ENCODE peak calls at places on chromosomes 11 and 22, in seven cellular contexts. One of them, this sample, is unnamed. For H3K4me1 and H3K27me3, the result is how much of the 10 kb centered on the place peaks cover.

GRCh38 chr22:48241658-48242057 is 1479.2 kb downstream of the TBC1D22A start:
- DNase-seq in esophagus squamous epithelium: no peak
- DNase-seq in spleen: peak
- DNase-seq in neuronal stem cell: no peak
- DNase-seq in psoas muscle: no peak
- DNase-seq in CD8-positive, alpha-beta memory T cell: no peak
- DNase-seq in sigmoid colon: no peak
- DNase-seq in this sample: no peak

GRCh38 chr11:19987243-19987870 is 172.9 kb downstream of the DBX1 start:
- DNase-seq in CD8-positive, alpha-beta memory T cell: no peak
- DNase-seq in spleen: no peak
- DNase-seq in psoas muscle: no peak
- DNase-seq in esophagus squamous epithelium: no peak
- DNase-seq in neuronal stem cell: no peak
- DNase-seq in sigmoid colon: no peak
- DNase-seq in this sample: no peak

GRCh38 chr11:118111744-118112035 is 24.9 kb upstream of the SMIM35 start:
- DNase-seq in CD8-positive, alpha-beta memory T cell: no peak
- DNase-seq in neuronal stem cell: no peak
- DNase-seq in psoas muscle: no peak
- DNase-seq in sigmoid colon: no peak
- DNase-seq in esophagus squamous epithelium: no peak
- DNase-seq in spleen: no peak
- DNase-seq in this sample: no peak

GRCh38 chr11:75432911-75433321 is at the start of gene KLHL35:
- DNase-seq in esophagus squamous epithelium: no peak
- DNase-seq in CD8-positive, alpha-beta memory T cell: no peak
- DNase-seq in sigmoid colon: no peak
- DNase-seq in neuronal stem cell: no peak
- DNase-seq in spleen: peak
- DNase-seq in psoas muscle: peak
- DNase-seq in this sample: no peak

GRCh38 chr22:29330753-29331152 is 15.3 kb upstream of the RASL10A start:
- DNase-seq in psoas muscle: peak
- DNase-seq in esophagus squamous epithelium: no peak
- DNase-seq in spleen: no peak
- DNase-seq in CD8-positive, alpha-beta memory T cell: no peak
- DNase-seq in sigmoid colon: peak
- DNase-seq in neuronal stem cell: no peak
- DNase-seq in this sample: no peak

GRCh38 chr11:72015511-72016061 is 16.9 kb downstream of the IL18BP start:
- DNase-seq in spleen: no peak
- DNase-seq in sigmoid colon: no peak
- DNase-seq in psoas muscle: no peak
- DNase-seq in CD8-positive, alpha-beta memory T cell: no peak
- DNase-seq in esophagus squamous epithelium: no peak
- DNase-seq in neuronal stem cell: no peak
- DNase-seq in this sample: no peak

GRCh38 chr22:43539572-43540533 is 128.0 kb downstream of the MPPED1 start:
- DNase-seq in sigmoid colon: peak
- DNase-seq in psoas muscle: no peak
- DNase-seq in CD8-positive, alpha-beta memory T cell: no peak
- DNase-seq in neuronal stem cell: no peak
- DNase-seq in esophagus squamous epithelium: no peak
- DNase-seq in spleen: no peak
- DNase-seq in this sample: no peak

GRCh38 chr11:62544521-62545436 is 1.8 kb downstream of the AHNAK start:
- DNase-seq in esophagus squamous epithelium: no peak
- DNase-seq in CD8-positive, alpha-beta memory T cell: no peak
- DNase-seq in neuronal stem cell: no peak
- DNase-seq in psoas muscle: no peak
- DNase-seq in sigmoid colon: peak
- DNase-seq in spleen: no peak
- DNase-seq in this sample: no peak

GRCh38 chr22:32804036-32804435 is 2.5 kb downstream of the TIMP3 start:
- DNase-seq in sigmoid colon: no peak
- DNase-seq in spleen: no peak
- DNase-seq in psoas muscle: no peak
- DNase-seq in esophagus squamous epithelium: no peak
- DNase-seq in CD8-positive, alpha-beta memory T cell: no peak
- DNase-seq in neuronal stem cell: no peak
- DNase-seq in this sample: no peak

GRCh38 chr11:70456921-70457532 is 58.7 kb downstream of the CTTN start:
- DNase-seq in sigmoid colon: no peak
- DNase-seq in spleen: no peak
- DNase-seq in esophagus squamous epithelium: no peak
- DNase-seq in CD8-positive, alpha-beta memory T cell: no peak
- DNase-seq in psoas muscle: no peak
- DNase-seq in neuronal stem cell: no peak
- DNase-seq in this sample: no peak

GRCh38 chr11:22169833-22170232 is 23.1 kb upstream of the ANO5 start:
- DNase-seq in esophagus squamous epithelium: no peak
- DNase-seq in sigmoid colon: no peak
- DNase-seq in neuronal stem cell: no peak
- DNase-seq in spleen: no peak
- DNase-seq in CD8-positive, alpha-beta memory T cell: no peak
- DNase-seq in psoas muscle: no peak
- DNase-seq in this sample: no peak

GRCh38 chr11:94732617-94733292 is 35.4 kb upstream of the AMOTL1 start:
- DNase-seq in psoas muscle: peak
- DNase-seq in esophagus squamous epithelium: no peak
- DNase-seq in neuronal stem cell: no peak
- DNase-seq in sigmoid colon: peak
- DNase-seq in spleen: no peak
- DNase-seq in CD8-positive, alpha-beta memory T cell: no peak
- DNase-seq in this sample: no peak

GRCh38 chr11:47204633-47204989 is 10.2 kb upstream of the DDB2 start:
- DNase-seq in psoas muscle: no peak
- DNase-seq in esophagus squamous epithelium: no peak
- DNase-seq in spleen: no peak
- DNase-seq in CD8-positive, alpha-beta memory T cell: no peak
- DNase-seq in neuronal stem cell: no peak
- DNase-seq in sigmoid colon: no peak
- DNase-seq in this sample: no peak

GRCh38 chr11:110091995-110092576 is 1.1 kb upstream of the ZC3H12C start:
- DNase-seq in neuronal stem cell: no peak
- DNase-seq in spleen: no peak
- DNase-seq in CD8-positive, alpha-beta memory T cell: no peak
- DNase-seq in sigmoid colon: no peak
- DNase-seq in esophagus squamous epithelium: no peak
- DNase-seq in psoas muscle: no peak
- DNase-seq in this sample: no peak

GRCh38 chr11:33936745-33937612 is 45.1 kb upstream of the LMO2 start:
- DNase-seq in neuronal stem cell: no peak
- DNase-seq in spleen: no peak
- DNase-seq in CD8-positive, alpha-beta memory T cell: no peak
- DNase-seq in psoas muscle: peak
- DNase-seq in esophagus squamous epithelium: no peak
- DNase-seq in sigmoid colon: peak
- DNase-seq in this sample: no peak

DNA sequence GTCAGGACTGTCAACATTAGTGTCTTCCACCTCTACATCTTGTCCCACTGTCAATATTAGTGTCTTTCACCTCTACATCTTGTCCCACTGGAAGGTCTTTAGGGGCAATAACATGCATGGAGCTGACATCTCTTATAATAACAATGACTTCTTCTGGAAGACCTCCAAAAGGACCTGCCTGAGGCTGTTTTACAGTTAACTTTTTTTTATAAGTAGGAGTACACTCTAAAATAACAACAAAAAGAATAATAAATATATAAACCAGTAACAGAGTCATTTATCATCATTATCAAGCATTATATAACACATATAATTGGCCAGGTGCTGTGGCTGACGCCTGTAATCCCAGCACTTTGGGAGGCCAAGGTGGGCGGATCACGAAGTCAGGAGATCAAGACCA is 57.5 kb downstream of the PAK1 start:
- DNase-seq in neuronal stem cell: no peak
- DNase-seq in psoas muscle: no peak
- DNase-seq in esophagus squamous epithelium: no peak
- DNase-seq in spleen: no peak
- DNase-seq in sigmoid colon: no peak
- DNase-seq in CD8-positive, alpha-beta memory T cell: no peak
- DNase-seq in this sample: no peak
- H3K4me1 ChIP-seq in neuronal stem cell: under half
- H3K4me1 ChIP-seq in psoas muscle: under half
- H3K4me1 ChIP-seq in esophagus squamous epithelium: under half
- H3K4me1 ChIP-seq in spleen: under half
- H3K4me1 ChIP-seq in sigmoid colon: under half
- H3K4me1 ChIP-seq in CD8-positive, alpha-beta memory T cell: under half
- H3K4me1 ChIP-seq in this sample: under half

DNA sequence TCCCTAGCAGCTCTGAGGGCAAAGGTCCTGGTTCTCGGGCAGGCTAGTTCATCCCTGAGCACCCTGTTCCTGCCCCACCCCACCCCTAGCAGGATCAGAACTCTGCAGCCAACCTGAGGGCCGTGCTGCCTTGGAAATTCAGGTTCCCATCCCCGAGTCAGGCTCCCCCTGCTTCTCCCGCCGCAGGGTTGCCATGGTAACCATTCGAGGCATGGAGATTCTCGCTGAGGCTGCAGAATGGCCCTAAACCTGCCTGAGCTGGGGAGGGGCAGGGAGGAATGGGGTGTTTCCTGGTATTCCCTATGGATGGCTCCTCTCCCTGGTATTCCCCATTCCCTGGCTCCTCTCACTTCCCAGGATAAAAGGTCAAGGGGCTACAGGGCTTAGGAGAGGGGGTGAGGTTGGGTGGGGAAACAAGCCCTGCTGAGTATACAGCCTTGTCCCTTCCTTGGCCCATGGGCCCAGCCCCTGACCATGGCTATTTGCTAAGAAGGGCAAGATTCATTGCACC is 58.9 kb downstream of the CHST1 start:
- DNase-seq in neuronal stem cell: peak
- DNase-seq in sigmoid colon: no peak
- DNase-seq in esophagus squamous epithelium: no peak
- DNase-seq in spleen: no peak
- DNase-seq in psoas muscle: no peak
- DNase-seq in CD8-positive, alpha-beta memory T cell: no peak
- DNase-seq in this sample: no peak
- H3K4me3 ChIP-seq in neuronal stem cell: no peak
- H3K4me3 ChIP-seq in sigmoid colon: no peak
- H3K4me3 ChIP-seq in esophagus squamous epithelium: no peak
- H3K4me3 ChIP-seq in spleen: no peak
- H3K4me3 ChIP-seq in psoas muscle: no peak
- H3K4me3 ChIP-seq in CD8-positive, alpha-beta memory T cell: no peak
- H3K4me3 ChIP-seq in this sample: no peak

GRCh38 chr11:114180301-114181055 is 115.7 kb upstream of the NNMT start:
- DNase-seq in esophagus squamous epithelium: no peak
- DNase-seq in psoas muscle: peak
- DNase-seq in neuronal stem cell: no peak
- DNase-seq in CD8-positive, alpha-beta memory T cell: no peak
- DNase-seq in spleen: no peak
- DNase-seq in sigmoid colon: no peak
- DNase-seq in this sample: no peak

GRCh38 chr11:114178656-114179055 is 117.5 kb upstream of the NNMT start:
- DNase-seq in neuronal stem cell: no peak
- DNase-seq in psoas muscle: peak
- DNase-seq in CD8-positive, alpha-beta memory T cell: no peak
- DNase-seq in spleen: no peak
- DNase-seq in esophagus squamous epithelium: no peak
- DNase-seq in sigmoid colon: no peak
- DNase-seq in this sample: no peak

GRCh38 chr11:114181752-114182151 is 114.4 kb upstream of the NNMT start:
- DNase-seq in esophagus squamous epithelium: no peak
- DNase-seq in spleen: no peak
- DNase-seq in psoas muscle: peak
- DNase-seq in sigmoid colon: no peak
- DNase-seq in CD8-positive, alpha-beta memory T cell: no peak
- DNase-seq in neuronal stem cell: no peak
- DNase-seq in this sample: no peak

GRCh38 chr11:114181195-114181594 is 115.0 kb upstream of the NNMT start:
- DNase-seq in CD8-positive, alpha-beta memory T cell: no peak
- DNase-seq in sigmoid colon: no peak
- DNase-seq in spleen: no peak
- DNase-seq in neuronal stem cell: no peak
- DNase-seq in psoas muscle: peak
- DNase-seq in esophagus squamous epithelium: no peak
- DNase-seq in this sample: no peak

GRCh38 chr11:114179234-114179941 is 116.8 kb upstream of the NNMT start:
- DNase-seq in spleen: no peak
- DNase-seq in CD8-positive, alpha-beta memory T cell: no peak
- DNase-seq in esophagus squamous epithelium: peak
- DNase-seq in psoas muscle: peak
- DNase-seq in sigmoid colon: peak
- DNase-seq in neuronal stem cell: no peak
- DNase-seq in this sample: no peak
- H3K27me3 ChIP-seq in spleen: under half
- H3K27me3 ChIP-seq in CD8-positive, alpha-beta memory T cell: under half
- H3K27me3 ChIP-seq in esophagus squamous epithelium: under half
- H3K27me3 ChIP-seq in psoas muscle: under half
- H3K27me3 ChIP-seq in sigmoid colon: under half
- H3K27me3 ChIP-seq in neuronal stem cell: under half
- H3K27me3 ChIP-seq in this sample: under half

GRCh38 chr11:121464352-121464946 is 11.7 kb upstream of the SORL1-AS1 start:
- DNase-seq in spleen: peak
- DNase-seq in CD8-positive, alpha-beta memory T cell: peak
- DNase-seq in esophagus squamous epithelium: no peak
- DNase-seq in psoas muscle: peak
- DNase-seq in sigmoid colon: peak
- DNase-seq in neuronal stem cell: no peak
- DNase-seq in this sample: peak

GRCh38 chr11:121467965-121468364 is 15.2 kb upstream of the SORL1-AS1 start:
- DNase-seq in spleen: no peak
- DNase-seq in CD8-positive, alpha-beta memory T cell: peak
- DNase-seq in sigmoid colon: no peak
- DNase-seq in psoas muscle: no peak
- DNase-seq in esophagus squamous epithelium: no peak
- DNase-seq in neuronal stem cell: no peak
- DNase-seq in this sample: peak

GRCh38 chr11:121465709-121466062 is 12.9 kb upstream of the SORL1-AS1 start:
- DNase-seq in spleen: no peak
- DNase-seq in esophagus squamous epithelium: no peak
- DNase-seq in CD8-positive, alpha-beta memory T cell: no peak
- DNase-seq in sigmoid colon: no peak
- DNase-seq in psoas muscle: no peak
- DNase-seq in neuronal stem cell: no peak
- DNase-seq in this sample: no peak

GRCh38 chr11:121463689-121464335 is 11.0 kb upstream of the SORL1-AS1 start:
- DNase-seq in spleen: no peak
- DNase-seq in neuronal stem cell: no peak
- DNase-seq in sigmoid colon: no peak
- DNase-seq in psoas muscle: no peak
- DNase-seq in CD8-positive, alpha-beta memory T cell: no peak
- DNase-seq in esophagus squamous epithelium: no peak
- DNase-seq in this sample: no peak

DNA sequence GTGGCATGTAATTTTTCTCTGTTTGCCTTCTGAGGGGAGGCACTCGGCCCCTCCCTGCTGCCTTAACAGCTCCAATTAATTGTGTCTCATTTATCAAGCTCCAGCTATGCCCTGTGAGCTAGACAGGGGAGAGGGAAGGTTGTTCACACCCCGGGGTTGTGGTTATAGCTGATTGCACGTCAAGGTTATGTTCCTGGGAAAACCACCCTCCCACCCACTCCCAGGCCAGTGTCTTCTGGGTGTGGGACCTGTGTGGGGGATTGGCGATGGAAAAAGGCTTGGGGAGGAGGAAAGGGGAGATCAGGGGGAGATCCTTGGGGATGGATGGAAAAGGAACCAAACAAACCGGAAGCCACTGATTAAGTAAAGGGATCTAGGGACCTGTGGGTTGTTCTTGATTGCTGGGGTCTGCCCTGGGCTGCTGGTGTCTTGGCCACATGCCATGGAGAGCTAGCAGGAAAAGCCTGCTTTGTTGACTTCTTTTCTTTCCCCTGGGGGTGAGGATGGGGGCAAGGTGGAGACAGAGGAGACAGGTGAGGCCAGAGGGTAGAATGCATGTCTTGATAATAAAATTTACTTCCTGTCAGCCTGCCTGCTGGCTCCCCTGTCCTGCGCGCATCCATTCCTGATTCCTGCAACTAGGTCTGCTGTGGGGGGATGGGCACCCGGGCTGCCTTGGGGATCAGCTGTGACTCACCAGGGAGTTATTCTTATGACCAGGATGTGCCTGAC is 13.5 kb upstream of the SORL1-AS1 start:
- DNase-seq in spleen: no peak
- DNase-seq in psoas muscle: peak
- DNase-seq in sigmoid colon: peak
- DNase-seq in neuronal stem cell: no peak
- DNase-seq in CD8-positive, alpha-beta memory T cell: peak
- DNase-seq in esophagus squamous epithelium: no peak
- DNase-seq in this sample: peak
- H3K4me1 ChIP-seq in spleen: under half
- H3K4me1 ChIP-seq in psoas muscle: under half
- H3K4me1 ChIP-seq in sigmoid colon: under half
- H3K4me1 ChIP-seq in neuronal stem cell: under half
- H3K4me1 ChIP-seq in CD8-positive, alpha-beta memory T cell: half or more
- H3K4me1 ChIP-seq in esophagus squamous epithelium: under half
- H3K4me1 ChIP-seq in this sample: half or more